ENCODE peak calls at places on chromosome 9, in ten cellular contexts. E is cardiac fibroblast, W is cerebellum, Y is H9, M is KBM-7, G is substantia nigra, Q is ACHN, J is posterior cingulate gyrus, F is chondrocyte, Z is mammary epithelial cell. O is an unnamed sample.

GRCh38 chr9:130284249-130284625 is 18.7 kb downstream of the HMCN2 start:
- DNase-seq in M (no peak), W (no peak), Q (no peak), F (no peak), Z (no peak), J (no peak), Y (no peak), E (no peak), G (no peak), O (no peak)

GRCh38 chr9:34961574-34962480 is 3.7 kb downstream of the PHF24 start:
- DNase-seq in Q (peak; percentile 23), W (no peak), E (peak; percentile 75), Y (no peak), G (no peak), F (no peak), J (no peak), Z (peak; percentile 87), M (no peak), O (no peak)

GRCh38 chr9:613771-614347 is 227.6 kb upstream of the DMRT1 start:
- DNase-seq in F (no peak), J (peak; percentile 66), M (peak; percentile 98), W (peak; percentile 78), G (peak; percentile 72), Q (peak; percentile 79), Y (peak; percentile 83), Z (peak; percentile 80), E (peak; percentile 94), O (peak; percentile 76)

GRCh38 chr9:83964973-83965349 is 15.1 kb downstream of the HNRNPK start:
- DNase-seq in J (no peak), G (no peak), E (peak; percentile 25), Q (no peak), Y (no peak), W (no peak), M (peak; percentile 39), F (no peak), Z (no peak), O (no peak)

GRCh38 chr9:77307166-77307565 is 129.8 kb downstream of the VPS13A start:
- DNase-seq in M (no peak), Y (no peak), Q (no peak), W (no peak), F (no peak), Z (peak; percentile 19), G (no peak), J (no peak), E (no peak), O (no peak)

GRCh38 chr9:9790216-9790872 is 822.5 kb downstream of the PTPRD start:
- DNase-seq in Z (peak; percentile 5), J (peak; percentile 18), Q (peak; percentile 66), W (peak; percentile 28), E (peak; percentile 5), F (no peak), Y (no peak), G (no peak), M (peak; percentile 34), O (peak; percentile 6)

GRCh38 chr9:83474631-83475030 is 63.6 kb downstream of the FRMD3 start:
- DNase-seq in Z (no peak), J (no peak), M (no peak), Q (no peak), W (no peak), Y (no peak), E (no peak), G (no peak), F (no peak), O (no peak)

GRCh38 chr9:104810421-104811339 is 46.8 kb downstream of the NIPSNAP3B start:
- DNase-seq in Y (no peak), G (peak; percentile 17), W (no peak), F (no peak), E (no peak), M (no peak), Q (peak; percentile 97), Z (peak; percentile 51), J (peak; percentile 28), O (peak; percentile 40)

GRCh38 chr9:34546834-34547827 is 24.3 kb upstream of the ENHO start:
- DNase-seq in M (peak; percentile 79), J (peak; percentile 79), Z (peak; percentile 59), W (peak; percentile 69), Q (peak; percentile 56), F (no peak), Y (peak; percentile 85), G (peak; percentile 58), E (peak; percentile 84), O (peak; percentile 72)

GRCh38 chr9:86549434-86549833 is 195.2 kb upstream of the TUT7 start:
- DNase-seq in M (no peak), E (peak; percentile 47), F (no peak), Q (no peak), J (no peak), Y (no peak), G (no peak), W (no peak), Z (no peak), O (no peak)

GRCh38 chr9:123871781-123872180 is 58.1 kb downstream of the DENND1A start:
- DNase-seq in M (no peak), G (no peak), Y (no peak), Z (no peak), W (peak; percentile 7), Q (no peak), E (no peak), J (no peak), F (no peak), O (no peak)

GRCh38 chr9:114621561-114621960 is 10.5 kb downstream of the TMEM268 start:
- DNase-seq in E (no peak), Q (no peak), G (no peak), W (no peak), F (no peak), Z (no peak), M (no peak), J (no peak), Y (no peak), O (no peak)

GRCh38 chr9:129637673-129638439 is 4.1 kb downstream of the ASB6 start:
- DNase-seq in G (no peak), Z (no peak), J (no peak), Y (no peak), Q (no peak), F (no peak), W (no peak), M (no peak), E (no peak), O (no peak)

GRCh38 chr9:127537014-127537413 is 75.1 kb upstream of the STXBP1 start:
- DNase-seq in Q (no peak), M (no peak), Z (no peak), G (no peak), F (no peak), E (peak; percentile 46), Y (no peak), W (peak; percentile 91), J (no peak), O (no peak)

GRCh38 chr9:121662896-121663580 is 11.6 kb downstream of the DAB2IP start:
- DNase-seq in Y (no peak), W (no peak), G (no peak), E (no peak), M (no peak), Q (no peak), Z (no peak), F (peak; percentile 39), J (no peak), O (no peak)

GRCh38 chr9:78030553-78031270 is 899 bp downstream of the GNAQ start:
- DNase-seq in G (no peak), W (peak; percentile 50), F (no peak), E (peak; percentile 54), Y (peak; percentile 58), Q (peak; percentile 25), Z (peak; percentile 48), J (peak; percentile 56), M (peak; percentile 79), O (peak; percentile 74)